ENCODE peak calls at places on chromosomes 5 and 9, in six cellular contexts. N is HepG2, D is GM12891, H is H1, Q is GM12878, Z is K562. B is an unnamed sample.

GRCh38 chr5:159156839-159157238 is 52.5 kb downstream of the RNF145 start:
- DNase-seq in N (peak; percentile 64), D (peak; percentile 22), H (no peak), Q (peak; percentile 30), Z (peak; percentile 72), B (peak; percentile 11)

GRCh38 chr5:178378527-178379484 is 146.2 kb upstream of the PHYKPL start:
- DNase-seq in N (no peak), D (no peak), H (no peak), Q (no peak), Z (no peak), B (no peak)

GRCh38 chr9:133558191-133559126 is 24.0 kb downstream of the ADAMTSL2 start:
- DNase-seq in N (peak; percentile 68), D (peak; percentile 75), H (no peak), Q (peak; percentile 32), Z (peak; percentile 67), B (peak; percentile 70)

GRCh38 chr5:146047396-146047795 is 58.0 kb downstream of the PLAC8L1 start:
- DNase-seq in N (no peak), D (no peak), H (no peak), Q (no peak), Z (no peak), B (no peak)

GRCh38 chr5:99060306-99061261 is 131.8 kb upstream of the CHD1 start:
- DNase-seq in N (peak; percentile 46), D (no peak), H (peak; percentile 15), Q (peak; percentile 34), Z (peak; percentile 72), B (peak; percentile 12)

GRCh38 chr9:111743275-111743674 is 51.5 kb downstream of the SHOC1 start:
- DNase-seq in N (peak; percentile 6), D (no peak), H (no peak), Q (no peak), Z (no peak), B (no peak)

GRCh38 chr5:142512041-142512679 is 173.7 kb downstream of the FGF1 start:
- DNase-seq in N (no peak), D (no peak), H (no peak), Q (no peak), Z (no peak), B (no peak)

GRCh38 chr5:66337827-66338226 is 193.7 kb downstream of the SREK1 start:
- DNase-seq in N (no peak), D (no peak), H (no peak), Q (no peak), Z (no peak), B (no peak)

GRCh38 chr5:76493190-76493837 is 90.2 kb downstream of the IQGAP2 start:
- DNase-seq in N (peak; percentile 68), D (no peak), H (no peak), Q (no peak), Z (no peak), B (no peak)

GRCh38 chr9:121560921-121561320 is 61.3 kb upstream of the GGTA1 start:
- DNase-seq in N (no peak), D (no peak), H (no peak), Q (no peak), Z (no peak), B (no peak)

GRCh38 chr9:35269919-35270318 is 108.1 kb downstream of the UNC13B start:
- DNase-seq in N (no peak), D (no peak), H (no peak), Q (no peak), Z (no peak), B (no peak)

GRCh38 chr5:77012601-77013000 is 17.6 kb upstream of the AGGF1 start:
- DNase-seq in N (no peak), D (no peak), H (no peak), Q (no peak), Z (no peak), B (no peak)

GRCh38 chr9:126373241-126373640 is 46.6 kb downstream of the MVB12B start:
- DNase-seq in N (peak; percentile 52), D (no peak), H (no peak), Q (no peak), Z (no peak), B (no peak)

GRCh38 chr5:76701298-76701697 is 14.6 kb upstream of the F2R start:
- DNase-seq in N (peak; percentile 28), D (no peak), H (no peak), Q (no peak), Z (no peak), B (no peak)

GRCh38 chr5:153661897-153662296 is 171.4 kb downstream of the GRIA1 start:
- DNase-seq in N (no peak), D (no peak), H (no peak), Q (no peak), Z (no peak), B (no peak)
- TF ChIP-seq TAF1 in N (no peak), D (no peak), H (no peak), Q (no peak), Z (no peak), B (no peak)

DNA sequence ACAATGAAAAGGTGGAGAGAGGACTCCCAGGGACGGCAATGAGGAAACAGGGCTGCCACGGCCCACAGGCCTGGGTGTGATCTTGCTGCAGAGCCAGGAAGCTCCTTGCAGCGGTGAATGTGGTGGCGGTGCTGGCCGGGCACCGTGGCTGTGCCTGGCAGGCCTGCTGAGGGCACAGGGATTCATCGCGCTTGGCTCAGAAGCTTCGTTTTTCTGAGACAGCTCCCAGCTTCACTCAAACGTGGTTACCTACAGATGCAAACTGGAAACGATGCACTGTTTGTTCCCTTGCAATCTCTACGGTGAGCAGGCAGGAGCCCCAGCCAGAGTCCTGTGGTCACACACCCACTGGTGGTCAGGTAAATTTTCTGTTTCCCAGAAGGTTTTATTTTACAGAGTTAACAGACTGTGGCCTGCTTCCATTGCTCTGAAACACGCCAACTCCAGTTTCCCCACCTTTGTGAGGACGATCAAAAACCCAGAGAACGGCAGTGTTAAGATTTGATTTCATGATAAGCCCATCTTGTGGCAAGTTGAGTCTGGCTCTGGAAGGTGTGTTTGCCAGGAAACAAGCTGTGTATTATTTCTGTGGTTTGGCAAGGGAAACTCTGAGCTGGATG is 183.9 kb downstream of the AUH start:
- DNase-seq in N (no peak), D (no peak), H (no peak), Q (no peak), Z (no peak), B (no peak)
- TF ChIP-seq POLR2AphosphoS5 in N (no peak), D (no peak), H (no peak), Q (no peak), Z (no peak), B (no peak)

GRCh38 chr9:128428644-128429504 is 8.2 kb downstream of the CERCAM start:
- DNase-seq in N (no peak), D (no peak), H (no peak), Q (no peak), Z (peak; percentile 88), B (no peak)
- TF ChIP-seq POLR2A in N (no peak), D (no peak), H (no peak), Q (no peak), Z (peak; percentile 91), B (no peak)

GRCh38 chr9:113652355-113653152 is 189.0 kb downstream of the RGS3 start:
- DNase-seq in N (peak; percentile 97), D (no peak), H (no peak), Q (no peak), Z (no peak), B (no peak)
- TF ChIP-seq TAF1 in N (no peak), D (no peak), H (no peak), Q (no peak), Z (no peak), B (no peak)

GRCh38 chr5:111223086-111223789 is 946 bp upstream of the CAMK4 start:
- DNase-seq in N (no peak), D (no peak), H (no peak), Q (no peak), Z (no peak), B (no peak)
- TF ChIP-seq POLR2AphosphoS5 in N (no peak), D (no peak), H (no peak), Q (no peak), Z (no peak), B (no peak)

GRCh38 chr5:179916523-179916922 is 8.8 kb upstream of the TBC1D9B start:
- DNase-seq in N (no peak), D (no peak), H (no peak), Q (no peak), Z (no peak), B (no peak)

GRCh38 chr5:179920175-179920574 is 12.5 kb upstream of the TBC1D9B start:
- DNase-seq in N (no peak), D (no peak), H (no peak), Q (no peak), Z (no peak), B (no peak)

GRCh38 chr5:179923422-179923821 is 15.7 kb upstream of the TBC1D9B start:
- DNase-seq in N (no peak), D (no peak), H (no peak), Q (peak; percentile 15), Z (no peak), B (no peak)

GRCh38 chr5:179918742-179919486 is 11.2 kb upstream of the TBC1D9B start:
- DNase-seq in N (no peak), D (no peak), H (no peak), Q (no peak), Z (no peak), B (no peak)

GRCh38 chr5:179919487-179920060 is 11.9 kb upstream of the TBC1D9B start:
- DNase-seq in N (no peak), D (no peak), H (no peak), Q (no peak), Z (no peak), B (no peak)
- TF ChIP-seq POLR2A in N (no peak), D (no peak), H (no peak), Q (no peak), Z (no peak), B (no peak)

GRCh38 chr5:138956801-138957200 is 81.7 kb upstream of the LRRTM2 start:
- DNase-seq in N (no peak), D (no peak), H (no peak), Q (no peak), Z (no peak), B (no peak)

GRCh38 chr5:138955672-138956295 is 80.6 kb upstream of the LRRTM2 start:
- DNase-seq in N (no peak), D (no peak), H (no peak), Q (no peak), Z (no peak), B (no peak)

GRCh38 chr5:138954257-138955012 is 79.3 kb upstream of the LRRTM2 start:
- DNase-seq in N (no peak), D (no peak), H (no peak), Q (no peak), Z (no peak), B (no peak)

GRCh38 chr5:138953370-138954256 is 78.5 kb upstream of the LRRTM2 start:
- DNase-seq in N (no peak), D (peak; percentile 53), H (no peak), Q (no peak), Z (no peak), B (no peak)

DNA sequence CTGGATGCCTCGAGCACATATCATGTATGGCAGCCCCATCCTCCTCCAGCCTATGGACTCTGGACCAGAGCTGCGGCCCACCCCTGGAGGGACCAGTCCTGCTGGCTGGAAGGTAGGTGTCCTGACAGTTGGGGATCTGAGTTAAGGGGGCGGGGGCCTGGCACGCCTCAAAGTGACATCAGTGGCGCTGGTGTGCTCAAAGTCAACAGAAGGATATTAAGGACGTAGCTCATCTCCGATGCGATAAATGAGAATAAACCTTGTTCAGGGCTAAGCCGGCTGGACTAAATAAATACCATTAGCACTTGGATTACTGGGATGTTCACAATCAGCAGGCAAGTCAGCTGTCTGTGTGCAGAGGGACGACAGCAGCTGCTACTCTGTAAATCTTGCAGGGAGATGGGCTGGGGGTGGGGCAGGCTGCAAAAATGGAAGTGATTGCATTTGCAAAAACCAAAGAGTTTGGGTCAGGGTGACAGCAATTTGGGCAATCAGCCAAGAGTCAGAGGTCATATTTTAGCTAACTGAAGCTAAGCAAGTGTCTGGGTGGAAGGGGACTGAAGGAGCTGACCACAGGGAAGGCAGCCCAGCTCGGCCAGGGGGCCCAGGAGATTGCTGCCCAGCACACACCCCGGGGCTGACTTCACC is 80.0 kb upstream of the LRRTM2 start:
- DNase-seq in N (peak; percentile 21), D (no peak), H (no peak), Q (no peak), Z (no peak), B (no peak)
- TF ChIP-seq TAF1 in N (no peak), D (no peak), H (no peak), Q (no peak), Z (no peak), B (no peak)

B was measured in GM12892.